ENCODE peak calls at places on chromosomes 1 and 21, in six cellular contexts. F is dorsolateral prefrontal cortex, Q is esophagus squamous epithelium, N is RWPE1, Z is right lobe of liver, V is tibial artery. J is an unnamed sample.
A peak's percentile ranks its signal among the peaks of the same experiment; 100 is the strongest.

GRCh38 chr1:79355073-79355472 is 348.5 kb upstream of the ADGRL4 start:
- DNase-seq in F (no peak), Q (no peak), N (no peak), Z (no peak), V (no peak), J (no peak)

GRCh38 chr1:36342426-36343185 is 19.2 kb upstream of the EVA1B start:
- DNase-seq in F (no peak), Q (no peak), N (peak; percentile 61), Z (no peak), V (peak; percentile 48), J (no peak)

GRCh38 chr1:101291562-101292035 is 54.8 kb downstream of the S1PR1 start:
- DNase-seq in F (no peak), Q (no peak), N (no peak), Z (no peak), V (peak; percentile 43), J (peak; percentile 36)

GRCh38 chr1:66542811-66543767 is 9.1 kb downstream of the SGIP1 start:
- DNase-seq in F (peak; percentile 55), Q (no peak), N (no peak), Z (peak; percentile 78), V (peak; percentile 72), J (no peak)

GRCh38 chr1:194043984-194044755 is 857.8 kb upstream of the B3GALT2 start:
- DNase-seq in F (no peak), Q (no peak), N (no peak), Z (no peak), V (no peak), J (no peak)

GRCh38 chr21:37281993-37282392 is 14.9 kb upstream of the VPS26C start:
- DNase-seq in F (no peak), Q (no peak), N (no peak), Z (no peak), V (no peak), J (no peak)

GRCh38 chr1:227729881-227730629 is 5.0 kb downstream of the JMJD4 start:
- DNase-seq in F (peak; percentile 64), Q (no peak), N (peak; percentile 75), Z (peak; percentile 45), V (peak; percentile 15), J (no peak)

GRCh38 chr1:61052393-61053280 is 29.7 kb upstream of the NFIA start:
- DNase-seq in F (no peak), Q (no peak), N (no peak), Z (no peak), V (no peak), J (no peak)

GRCh38 chr1:78045850-78046778 is at the start of gene GIPC2:
- DNase-seq in F (no peak), Q (no peak), N (no peak), Z (peak; percentile 85), V (no peak), J (peak; percentile 27)

GRCh38 chr1:178541829-178542553 is 29.1 kb downstream of the TEX35 start:
- DNase-seq in F (no peak), Q (no peak), N (no peak), Z (peak; percentile 89), V (no peak), J (peak; percentile 55)

GRCh38 chr1:169610110-169610509 is 19.8 kb downstream of the SELP start:
- DNase-seq in F (no peak), Q (no peak), N (no peak), Z (no peak), V (no peak), J (no peak)

GRCh38 chr1:155277896-155278688 is 829 bp downstream of the HCN3 start:
- DNase-seq in F (no peak), Q (no peak), N (peak; percentile 58), Z (peak; percentile 64), V (peak; percentile 53), J (peak; percentile 54)

GRCh38 chr21:33378081-33378480 is 25.1 kb upstream of the IFNGR2 start:
- DNase-seq in F (no peak), Q (no peak), N (no peak), Z (peak; percentile 46), V (no peak), J (no peak)

GRCh38 chr21:36255650-36256047 is 64.3 kb upstream of the MORC3 start:
- DNase-seq in F (no peak), Q (no peak), N (no peak), Z (no peak), V (no peak), J (peak; percentile 73)

GRCh38 chr1:27650527-27651175 is 15.7 kb upstream of the FGR start:
- DNase-seq in F (no peak), Q (no peak), N (no peak), Z (no peak), V (no peak), J (no peak)

GRCh38 chr1:192905049-192905448 is 96.2 kb downstream of the RGS2 start:
- DNase-seq in F (no peak), Q (no peak), N (no peak), Z (no peak), V (no peak), J (no peak)

GRCh38 chr1:35931424-35932157 is 686 bp downstream of the AGO3 start:
- DNase-seq in F (no peak), Q (no peak), N (peak; percentile 8), Z (peak; percentile 63), V (peak; percentile 47), J (no peak)

GRCh38 chr1:15680131-15680530 is 4.0 kb upstream of the PLEKHM2 start:
- DNase-seq in F (no peak), Q (no peak), N (peak; percentile 79), Z (no peak), V (no peak), J (no peak)

GRCh38 chr1:50346621-50347020 is 76.6 kb downstream of the DMRTA2 start:
- DNase-seq in F (no peak), Q (no peak), N (no peak), Z (no peak), V (no peak), J (no peak)

GRCh38 chr1:57461405-57461804 is 37.5 kb upstream of the DAB1 start:
- DNase-seq in F (no peak), Q (no peak), N (no peak), Z (no peak), V (no peak), J (no peak)

GRCh38 chr1:118100686-118101300 is 84.2 kb downstream of the SPAG17 start:
- DNase-seq in F (no peak), Q (no peak), N (no peak), Z (no peak), V (no peak), J (no peak)

GRCh38 chr1:53365405-53366063 is 37.7 kb upstream of the LRP8 start:
- DNase-seq in F (peak; percentile 23), Q (no peak), N (no peak), Z (peak; percentile 42), V (peak; percentile 22), J (no peak)

GRCh38 chr1:9322845-9323244 is 30.2 kb downstream of the SPSB1 start:
- DNase-seq in F (no peak), Q (no peak), N (no peak), Z (no peak), V (no peak), J (no peak)

GRCh38 chr21:39046236-39046911 is 136.9 kb downstream of the PSMG1 start:
- DNase-seq in F (no peak), Q (no peak), N (no peak), Z (no peak), V (no peak), J (no peak)

GRCh38 chr1:48007044-48007443 is 9.9 kb upstream of the TRABD2B start:
- DNase-seq in F (no peak), Q (no peak), N (peak; percentile 36), Z (no peak), V (no peak), J (no peak)

GRCh38 chr1:161287482-161288054 is 22.2 kb downstream of the MPZ start:
- DNase-seq in F (no peak), Q (no peak), N (no peak), Z (no peak), V (no peak), J (no peak)

GRCh38 chr1:181033799-181034391 is at the start of gene MR1:
- DNase-seq in F (no peak), Q (no peak), N (peak; percentile 82), Z (peak; percentile 48), V (no peak), J (peak; percentile 83)

GRCh38 chr1:247111636-247112478 is 7.7 kb upstream of the ZNF669 start:
- DNase-seq in F (no peak), Q (no peak), N (peak; percentile 12), Z (peak; percentile 82), V (peak; percentile 63), J (no peak)

GRCh38 chr1:175877939-175878730 is 134.7 kb upstream of the TNR start:
- DNase-seq in F (peak; percentile 59), Q (no peak), N (no peak), Z (no peak), V (peak; percentile 69), J (no peak)

GRCh38 chr1:12615916-12616708 is 1.9 kb downstream of the DHRS3 start:
- DNase-seq in F (no peak), Q (no peak), N (peak; percentile 23), Z (peak; percentile 84), V (peak; percentile 80), J (no peak)

GRCh38 chr1:106268070-106268469 is 788.4 kb upstream of the PRMT6 start:
- DNase-seq in F (no peak), Q (no peak), N (no peak), Z (no peak), V (no peak), J (no peak)

GRCh38 chr1:172041689-172042088 is 200.4 kb downstream of the DNM3 start:
- DNase-seq in F (no peak), Q (no peak), N (peak; percentile 8), Z (no peak), V (no peak), J (no peak)
- TF ChIP-seq CTCF in F (no peak), Q (no peak), N (peak; percentile 16), Z (peak; percentile 36), V (peak; percentile 53), J (no peak)

GRCh38 chr1:182603646-182604127 is 502 bp downstream of the RGS16 start:
- DNase-seq in F (no peak), Q (no peak), N (no peak), Z (no peak), V (no peak), J (no peak)

GRCh38 chr1:182602945-182603645 is 1.1 kb downstream of the RGS16 start:
- DNase-seq in F (no peak), Q (no peak), N (no peak), Z (no peak), V (peak; percentile 48), J (no peak)

GRCh38 chr1:182601926-182602325 is 2.3 kb downstream of the RGS16 start:
- DNase-seq in F (no peak), Q (no peak), N (no peak), Z (no peak), V (no peak), J (no peak)

GRCh38 chr1:182604835-182605164 is 611 bp upstream of the RGS16 start:
- DNase-seq in F (no peak), Q (no peak), N (no peak), Z (no peak), V (no peak), J (no peak)

GRCh38 chr1:182604128-182604834 is at the start of gene RGS16:
- DNase-seq in F (peak; percentile 84), Q (peak; percentile 77), N (peak; percentile 96), Z (peak; percentile 96), V (peak; percentile 95), J (peak; percentile 95)
- TF ChIP-seq CTCF in F (no peak), Q (no peak), N (no peak), Z (no peak), V (no peak), J (peak; percentile 1)

GRCh38 chr1:25026757-25027450 is 96.8 kb upstream of the RUNX3 start:
- DNase-seq in F (no peak), Q (no peak), N (no peak), Z (no peak), V (no peak), J (peak; percentile 70)
- TF ChIP-seq CTCF in F (no peak), Q (no peak), N (no peak), Z (no peak), V (no peak), J (peak; percentile 33)

GRCh38 chr1:157995575-157996169 is 2.2 kb downstream of the KIRREL1 start:
- DNase-seq in F (no peak), Q (no peak), N (no peak), Z (no peak), V (no peak), J (no peak)
- TF ChIP-seq CTCF in F (no peak), Q (no peak), N (no peak), Z (no peak), V (no peak), J (no peak)